ENCODE peak calls at places on chromosomes 2 and 18, in four cellular contexts. S, K, Y and B are unnamed samples.

GRCh38 chr2:183283176-183283575 is 158.9 kb downstream of the NUP35 start:
- DNase-seq in Y (no peak), S (no peak), K (no peak), B (no peak)

GRCh38 chr18:66872277-66872676 is 268.4 kb upstream of the CDH19 start:
- DNase-seq in S (no peak), Y (no peak), K (no peak), B (no peak)

GRCh38 chr2:195709901-195710300 is 52.9 kb downstream of the SLC39A10 start:
- DNase-seq in K (no peak), S (no peak), Y (no peak), B (no peak)

GRCh38 chr18:58388736-58389135 is 240.2 kb downstream of the ALPK2 start:
- DNase-seq in K (no peak), S (no peak), Y (no peak), B (no peak)

GRCh38 chr2:239953418-239954061 is 71.6 kb downstream of the NDUFA10 start:
- DNase-seq in S (peak; percentile 87), K (peak; percentile 58), Y (no peak), B (no peak)

GRCh38 chr2:136381722-136382633 is 264.0 kb upstream of the CXCR4 start:
- DNase-seq in Y (no peak), S (no peak), K (peak; percentile 68), B (no peak)

GRCh38 chr2:236163483-236164200 is 4.5 kb downstream of the GBX2 start:
- DNase-seq in Y (no peak), K (no peak), S (no peak), B (no peak)

GRCh38 chr2:231425811-231426703 is 30.5 kb downstream of the B3GNT7 start:
- DNase-seq in K (peak; percentile 59), S (no peak), Y (peak; percentile 63), B (no peak)

GRCh38 chr2:573025-573424 is 104.2 kb downstream of the TMEM18 start:
- DNase-seq in Y (no peak), K (no peak), S (no peak), B (no peak)

GRCh38 chr2:1656326-1656960 is 87.9 kb downstream of the PXDN start:
- DNase-seq in S (no peak), K (no peak), Y (peak; percentile 44), B (no peak)

GRCh38 chr2:169203952-169204351 is 134.6 kb downstream of the DHRS9 start:
- DNase-seq in S (no peak), Y (no peak), K (no peak), B (no peak)

GRCh38 chr2:128442891-128443302 is 124.2 kb upstream of the HS6ST1 start:
- DNase-seq in S (peak; percentile 67), K (peak; percentile 80), Y (peak; percentile 47), B (no peak)

GRCh38 chr2:3665886-3666612 is 8.0 kb downstream of the ALLC start:
- DNase-seq in Y (peak; percentile 25), K (no peak), S (peak; percentile 28), B (no peak)

GRCh38 chr2:12334289-12335003 is 382.3 kb upstream of the TRIB2 start:
- DNase-seq in K (no peak), S (no peak), Y (no peak), B (no peak)

GRCh38 chr2:234290671-234291070 is 206.2 kb downstream of the ARL4C start:
- DNase-seq in S (no peak), Y (no peak), K (peak; percentile 80), B (no peak)

GRCh38 chr2:128347701-128348504 is 29.2 kb upstream of the HS6ST1 start:
- DNase-seq in S (peak; percentile 90), K (peak; percentile 93), Y (peak; percentile 79), B (no peak)

GRCh38 chr2:159963700-159964099 is 98.7 kb downstream of the PLA2R1 start:
- DNase-seq in Y (no peak), K (no peak), S (no peak), B (no peak)
- H3K27ac ChIP-seq in Y (no peak overlapping the region), K (no peak overlapping the region), S (no peak overlapping the region), B (no peak overlapping the region)

GRCh38 chr2:63846487-63846886 is 4.8 kb downstream of the UGP2 start:
- DNase-seq in Y (no peak), K (no peak), S (no peak), B (no peak)
- H3K27ac ChIP-seq in Y (no peak overlapping the region), K (no peak overlapping the region), S (peak overlapping the region; percentile 20), B (no peak overlapping the region)

DNA sequence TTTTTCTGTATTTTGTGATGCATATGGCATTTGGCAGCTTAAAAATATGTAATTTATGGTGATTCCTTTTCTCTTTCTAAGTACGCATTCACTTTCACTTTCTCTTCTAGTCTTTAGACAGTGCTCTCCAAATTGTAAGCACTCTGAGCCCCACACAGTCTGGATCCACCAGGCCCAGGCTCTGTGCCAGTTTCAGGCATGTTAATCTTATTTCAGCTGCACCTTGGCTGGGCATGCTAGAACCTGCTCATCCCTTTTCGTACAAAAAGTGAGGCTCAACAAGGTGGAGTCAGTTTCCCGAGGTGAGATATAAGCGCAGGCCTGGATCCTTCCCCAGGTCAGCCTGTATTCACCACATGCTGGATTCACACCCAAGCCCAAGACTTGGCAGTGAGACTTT is 203.9 kb downstream of the MTX2 start:
- DNase-seq in K (no peak), Y (no peak), S (no peak), B (peak; percentile 92)
- H3K27ac ChIP-seq in K (no peak overlapping the region), Y (peak overlapping the region; percentile 25), S (no peak overlapping the region), B (peak overlapping the region; percentile 21)

GRCh38 chr2:42568431-42569115 is at the start of gene MTA3:
- DNase-seq in S (peak; percentile 82), K (peak; percentile 89), Y (peak; percentile 67), B (no peak)

GRCh38 chr2:42569883-42570282 is 1.5 kb downstream of the MTA3 start:
- DNase-seq in S (no peak), K (no peak), Y (no peak), B (no peak)

GRCh38 chr2:42567806-42568429 is 514 bp upstream of the MTA3 start:
- DNase-seq in Y (peak; percentile 46), K (peak; percentile 80), S (peak; percentile 66), B (no peak)

GRCh38 chr2:42567389-42567788 is 1.0 kb upstream of the MTA3 start:
- DNase-seq in Y (no peak), K (no peak), S (no peak), B (no peak)

GRCh38 chr2:42569116-42569711 is 782 bp downstream of the MTA3 start:
- DNase-seq in K (peak; percentile 71), Y (no peak), S (no peak), B (no peak)
- H3K27ac ChIP-seq in K (peak overlapping the region; percentile 63), Y (peak overlapping the region; percentile 46), S (peak overlapping the region; percentile 90), B (peak overlapping the region; percentile 64)

DNA sequence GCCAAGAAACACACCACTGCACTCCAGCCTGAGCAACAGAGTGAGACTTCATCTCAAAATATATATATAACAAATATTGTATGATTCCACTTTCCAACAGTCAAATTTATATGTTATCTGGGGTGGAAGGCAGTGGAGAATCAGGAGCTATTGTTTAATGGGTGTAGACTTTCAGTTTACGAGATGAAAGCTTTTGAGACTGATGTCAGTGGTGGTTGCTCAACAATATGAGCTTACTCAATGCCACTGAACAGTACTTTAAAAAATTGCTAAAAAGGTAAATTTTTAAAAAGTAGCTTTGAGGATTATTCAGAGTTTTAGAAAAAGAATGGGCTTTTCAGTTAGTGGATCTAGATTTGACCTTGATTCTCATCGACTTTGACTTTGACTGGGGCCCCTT is 105.9 kb upstream of the ST6GAL2 start:
- DNase-seq in Y (no peak), K (no peak), S (no peak), B (no peak)
- H3K27ac ChIP-seq in Y (peak overlapping the region; percentile 9), K (no peak overlapping the region), S (no peak overlapping the region), B (no peak overlapping the region)

GRCh38 chr18:36505701-36506100 is 208.2 kb downstream of the FHOD3 start:
- DNase-seq in Y (no peak), S (no peak), K (no peak), B (no peak)
- H3K27ac ChIP-seq in Y (no peak overlapping the region), S (no peak overlapping the region), K (no peak overlapping the region), B (no peak overlapping the region)

DNA sequence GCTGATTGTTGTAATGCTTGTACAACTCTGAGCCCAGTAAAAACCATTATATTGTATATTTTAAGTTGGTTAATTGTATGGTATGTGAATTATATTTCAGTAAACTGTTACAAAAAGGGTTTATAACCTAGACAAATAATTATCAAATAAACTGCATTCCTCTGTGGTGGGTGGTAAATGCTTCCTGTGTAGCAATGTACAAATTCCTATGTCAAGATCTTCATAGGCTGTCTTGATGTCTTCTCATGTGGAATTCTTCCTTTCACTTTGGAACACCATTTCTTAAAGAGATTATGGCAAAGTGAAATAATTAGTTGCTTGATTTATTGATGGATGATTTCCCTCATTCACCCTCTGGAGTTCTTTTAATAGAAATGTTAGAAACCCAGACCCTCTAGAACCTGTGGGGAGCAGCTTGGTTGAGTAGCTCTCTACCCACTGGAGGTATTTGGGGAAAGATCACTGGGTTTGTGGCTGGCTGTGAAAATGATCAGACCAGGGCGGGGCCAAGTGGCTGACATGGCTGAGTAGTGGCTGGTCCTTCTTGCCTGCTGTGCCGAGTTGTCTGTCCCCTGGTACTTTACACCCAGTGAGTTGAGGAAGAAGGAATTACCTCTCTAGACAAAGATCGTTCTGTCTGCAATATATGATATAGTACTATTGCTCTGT is 22.4 kb upstream of the MGAT5 start:
- DNase-seq in Y (no peak), K (no peak), S (no peak), B (no peak)
- H3K27ac ChIP-seq in Y (peak overlapping the region; percentile 0), K (no peak overlapping the region), S (no peak overlapping the region), B (peak overlapping the region; percentile 26)

GRCh38 chr18:30288662-30289414 is 753.7 kb downstream of the DSC3 start:
- DNase-seq in Y (no peak), K (no peak), S (no peak), B (no peak)
- H3K27ac ChIP-seq in Y (no peak overlapping the region), K (no peak overlapping the region), S (no peak overlapping the region), B (no peak overlapping the region)